ENCODE peak calls at places on chromosomes 4 and X, in five cellular contexts. A, R, D, B and X are unnamed samples.

GRCh38 chr4:7172508-7172907 is 19.8 kb upstream of the SORCS2 start:
- DNase-seq in A (no peak), R (no peak), D (no peak), B (no peak), X (no peak)

GRCh38 chr4:151331276-151332042 is 6.1 kb upstream of the SH3D19 start:
- DNase-seq in A (no peak), R (no peak), D (no peak), B (no peak), X (peak)

GRCh38 chr4:74675673-74676279 is 118.5 kb downstream of the BTC start:
- DNase-seq in A (peak), R (no peak), D (no peak), B (no peak), X (peak)

GRCh38 chr4:56434599-56435000 is 815 bp downstream of the PPAT start:
- DNase-seq in A (peak), R (no peak), D (peak), B (no peak), X (peak)

GRCh38 chr4:11105715-11106114 is 323.0 kb downstream of the HS3ST1 start:
- DNase-seq in A (no peak), R (no peak), D (no peak), B (no peak), X (peak)

GRCh38 chr4:125961626-125962025 is 646.9 kb downstream of the FAT4 start:
- DNase-seq in A (no peak), R (peak), D (peak), B (no peak), X (no peak)

GRCh38 chr4:7103031-7103598 is 35.3 kb upstream of the GRPEL1 start:
- DNase-seq in A (peak), R (peak), D (peak), B (peak), X (peak)

GRCh38 chrX:78527263-78527662 is 131.9 kb downstream of the RTL3 start:
- DNase-seq in A (no peak), R (no peak), D (no peak), B (no peak), X (peak)

GRCh38 chr4:155946486-155946885 is 7.2 kb downstream of the CTSO start:
- DNase-seq in A (no peak), R (no peak), D (no peak), B (no peak), X (peak)

GRCh38 chr4:31234494-31234893 is 514.3 kb downstream of the PCDH7 start:
- DNase-seq in A (no peak), R (peak), D (no peak), B (no peak), X (no peak)

GRCh38 chrX:12894074-12894691 is 12.2 kb upstream of the TLR8 start:
- DNase-seq in A (peak), R (peak), D (peak), B (peak), X (peak)

GRCh38 chr4:119025440-119025839 is 110.2 kb upstream of the MYOZ2 start:
- DNase-seq in A (peak), R (no peak), D (peak), B (no peak), X (peak)

GRCh38 chrX:115894087-115894486 is 276.5 kb upstream of the AGTR2 start:
- DNase-seq in A (peak), R (no peak), D (peak), B (no peak), X (peak)

GRCh38 chr4:125421547-125421946 is 106.8 kb downstream of the FAT4 start:
- DNase-seq in A (peak), R (no peak), D (no peak), B (no peak), X (no peak)

GRCh38 chr4:69713593-69713992 is 46.8 kb downstream of the SULT1B1 start:
- DNase-seq in A (peak), R (no peak), D (no peak), B (no peak), X (no peak)

GRCh38 chrX:70422886-70423336 is at the start of gene GDPD2:
- DNase-seq in A (peak), R (no peak), D (peak), B (no peak), X (peak)

GRCh38 chrX:155768036-155768769 is 112.9 kb upstream of the VAMP7 start:
- DNase-seq in A (peak), R (no peak), D (no peak), B (no peak), X (peak)

GRCh38 chr4:10296730-10297129 is 160.5 kb downstream of the ZNF518B start:
- DNase-seq in A (peak), R (no peak), D (peak), B (no peak), X (no peak)

GRCh38 chr4:109294006-109294405 is 8.5 kb downstream of the COL25A1 start:
- DNase-seq in A (peak), R (peak), D (no peak), B (no peak), X (no peak)

GRCh38 chr4:2962099-2962455 is 1.1 kb downstream of the NOP14 start:
- DNase-seq in A (no peak), R (no peak), D (no peak), B (no peak), X (no peak)

GRCh38 chr4:140706665-140707064 is 49.5 kb downstream of the TBC1D9 start:
- DNase-seq in A (no peak), R (no peak), D (no peak), B (no peak), X (no peak)

GRCh38 chrX:48890296-48890925 is 7.2 kb downstream of the TIMM17B start:
- DNase-seq in A (no peak), R (no peak), D (no peak), B (no peak), X (no peak)

GRCh38 chr4:124053872-124054538 is 657.4 kb downstream of the SPRY1 start:
- DNase-seq in A (peak), R (no peak), D (no peak), B (no peak), X (peak)

GRCh38 chrX:1914606-1915365 is 299.9 kb downstream of the ASMT start:
- DNase-seq in A (no peak), R (no peak), D (no peak), B (no peak), X (no peak)

GRCh38 chr4:56976878-56977320 is 507 bp downstream of the NOA1 start:
- DNase-seq in A (no peak), R (peak), D (peak), B (peak), X (no peak)

GRCh38 chr4:73869130-73870055 is at the start of gene CXCL1:
- DNase-seq in A (peak), R (peak), D (peak), B (no peak), X (peak)

GRCh38 chr4:52861879-52862604 is at the start of gene RASL11B:
- DNase-seq in A (peak), R (peak), D (peak), B (peak), X (peak)

GRCh38 chrX:119467842-119468185 is 430 bp upstream of the SLC25A5 start:
- DNase-seq in A (no peak), R (no peak), D (no peak), B (no peak), X (no peak)

GRCh38 chr4:107978716-107979451 is 10.8 kb upstream of the HADH start:
- DNase-seq in A (no peak), R (no peak), D (no peak), B (no peak), X (no peak)

GRCh38 chrX:7133036-7133412 is 14.5 kb upstream of the STS start:
- DNase-seq in A (peak), R (no peak), D (peak), B (no peak), X (peak)

GRCh38 chr4:176971576-176972105 is 178.9 kb upstream of the VEGFC start:
- DNase-seq in A (no peak), R (no peak), D (no peak), B (no peak), X (peak)

GRCh38 chrX:20197641-20198210 is 56.1 kb upstream of the EIF1AX start:
- DNase-seq in A (no peak), R (no peak), D (no peak), B (no peak), X (no peak)

GRCh38 chrX:142040906-142041305 is 137.2 kb downstream of the MAGEC1 start:
- DNase-seq in A (no peak), R (no peak), D (no peak), B (no peak), X (no peak)

GRCh38 chr4:147940144-147940543 is 208.3 kb downstream of the ARHGAP10 start:
- DNase-seq in A (peak), R (no peak), D (peak), B (no peak), X (no peak)

GRCh38 chrX:40845331-40845911 is 110.1 kb upstream of the MED14 start:
- DNase-seq in A (peak), R (no peak), D (peak), B (no peak), X (peak)

GRCh38 chr4:70902577-70903281 is 560 bp downstream of the MOB1B start:
- DNase-seq in A (peak), R (no peak), D (peak), B (no peak), X (peak)

GRCh38 chr4:42965326-42965725 is 72.8 kb downstream of the GRXCR1 start:
- DNase-seq in A (no peak), R (no peak), D (peak), B (no peak), X (no peak)

GRCh38 chr4:185637162-185637875 is 102.0 kb upstream of the PDLIM3 start:
- DNase-seq in A (no peak), R (no peak), D (no peak), B (no peak), X (no peak)

GRCh38 chrX:150897371-150898319 is 823 bp downstream of the CD99L2 start:
- DNase-seq in A (peak), R (peak), D (peak), B (peak), X (peak)

GRCh38 chr4:173188648-173189047 is 20.0 kb downstream of the GALNT7 start:
- DNase-seq in A (no peak), R (no peak), D (no peak), B (no peak), X (no peak)

GRCh38 chr4:173194175-173194574 is 25.6 kb downstream of the GALNT7 start:
- DNase-seq in A (no peak), R (no peak), D (no peak), B (no peak), X (no peak)

GRCh38 chr4:173189117-173189693 is 20.6 kb downstream of the GALNT7 start:
- DNase-seq in A (peak), R (no peak), D (no peak), B (no peak), X (peak)

GRCh38 chr4:173192375-173193162 is 24.0 kb downstream of the GALNT7 start:
- DNase-seq in A (no peak), R (no peak), D (no peak), B (no peak), X (no peak)

GRCh38 chr4:173191623-173192041 is 23.0 kb downstream of the GALNT7 start:
- DNase-seq in A (no peak), R (no peak), D (no peak), B (no peak), X (peak)
- TF ChIP-seq CTCF in A (no peak), R (no peak), D (no peak), B (no peak), X (no peak)

DNA sequence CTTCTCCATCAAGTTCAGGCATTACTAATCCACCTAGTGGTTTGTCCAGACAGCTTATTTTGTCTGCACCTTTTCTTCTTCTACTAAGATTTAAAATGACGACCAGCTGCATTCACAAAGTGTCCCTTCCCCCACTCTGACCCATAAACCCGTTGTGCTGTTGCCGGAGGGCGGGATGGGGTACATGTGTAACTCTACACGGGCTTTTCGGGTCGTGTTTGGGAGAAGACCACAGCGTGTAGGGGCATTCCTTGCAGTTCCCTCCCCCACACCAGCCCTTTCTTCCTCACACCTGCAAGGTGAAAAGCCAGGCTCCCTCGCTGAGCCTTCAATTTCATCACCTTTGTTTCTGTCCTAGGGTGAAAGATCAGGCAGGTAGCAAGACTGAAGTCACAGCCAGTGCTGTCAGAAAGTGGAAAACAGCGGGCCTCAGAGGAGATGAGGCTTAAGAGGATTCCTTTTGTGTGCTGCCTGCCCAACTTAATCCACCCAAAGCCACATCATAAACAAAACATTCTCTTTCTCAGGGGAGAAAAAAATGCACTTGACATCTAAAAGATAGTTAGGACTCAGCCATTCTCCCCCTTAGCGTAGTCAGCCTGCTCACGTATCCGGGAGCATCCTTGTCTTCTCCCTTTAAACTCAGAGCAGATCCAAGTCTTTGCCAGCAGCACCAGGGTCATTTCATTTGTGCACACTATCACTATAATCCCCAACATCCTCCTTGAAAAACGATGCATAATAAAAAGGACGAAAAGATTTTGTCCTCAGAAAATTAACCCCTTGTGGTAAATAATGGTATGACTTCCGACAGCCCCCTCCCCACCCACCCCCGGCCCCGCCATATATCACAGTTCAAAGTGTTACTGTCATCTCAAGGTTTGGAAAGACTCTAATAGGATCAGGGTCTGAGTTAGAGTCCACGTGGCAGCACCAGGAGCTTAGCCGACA is 599.0 kb downstream of the RAB28 start:
- DNase-seq in A (no peak), R (no peak), D (no peak), B (no peak), X (no peak)
- TF ChIP-seq CTCF in A (no peak), R (peak), D (no peak), B (no peak), X (no peak)

GRCh38 chrX:110665636-110666035 is 130.0 kb downstream of the CHRDL1 start:
- DNase-seq in A (peak), R (peak), D (peak), B (no peak), X (peak)
- TF ChIP-seq CTCF in A (peak), R (peak), D (no peak), B (no peak), X (peak)

GRCh38 chrX:43333543-43333942 is 322.6 kb upstream of the MAOA start:
- DNase-seq in A (peak), R (no peak), D (no peak), B (no peak), X (no peak)
- TF ChIP-seq CTCF in A (no peak), R (no peak), D (peak), B (no peak), X (no peak)

GRCh38 chrX:15465896-15466651 is 27.1 kb downstream of the PIR start:
- DNase-seq in A (peak), R (no peak), D (no peak), B (no peak), X (no peak)
- TF ChIP-seq CTCF in A (no peak), R (no peak), D (no peak), B (no peak), X (no peak)

DNA sequence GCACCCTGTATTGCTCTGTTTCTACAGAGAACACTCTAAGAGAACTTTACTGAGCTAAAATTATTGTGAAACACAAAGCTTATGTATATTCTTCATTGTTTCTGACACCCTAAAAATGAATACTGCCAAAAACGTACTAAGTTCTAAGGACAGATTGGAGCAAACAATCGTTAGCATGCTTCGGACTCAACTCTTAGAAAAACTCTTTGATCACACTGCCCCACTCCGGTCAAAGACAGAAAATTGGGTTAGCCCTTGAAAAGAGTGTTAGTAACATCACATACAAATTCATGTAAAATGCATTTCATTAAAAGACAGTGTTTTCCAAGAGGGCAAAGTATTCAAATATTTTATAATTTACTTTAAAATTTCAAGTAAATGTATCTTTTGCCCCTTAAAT is 177.4 kb downstream of the DCHS2 start:
- DNase-seq in A (peak), R (no peak), D (no peak), B (no peak), X (peak)
- TF ChIP-seq CTCF in A (no peak), R (no peak), D (no peak), B (no peak), X (peak)